ENCODE peak calls at places on chromosomes 5 and 9, in five cellular contexts. One of them, this sample, is unnamed.

GRCh38 chr5:39604491-39604890 is 179.7 kb upstream of the DAB2 start:
- DNase-seq in effector memory CD4-positive, alpha-beta T cell: no peak
- DNase-seq in stimulated activated CD4-positive, alpha-beta T cell treated with anti-CD3 and anti-CD28 coated beads, Interleukin-1b, Interleukin-23, amount 100 ng/mL, for 4 hours: no peak
- DNase-seq in NCI-H774: no peak
- DNase-seq in amygdala: no peak
- DNase-seq in this sample: no peak

GRCh38 chr9:89905628-89906338 is 301.0 kb downstream of the GADD45G start:
- DNase-seq in effector memory CD4-positive, alpha-beta T cell: no peak
- DNase-seq in stimulated activated CD4-positive, alpha-beta T cell treated with anti-CD3 and anti-CD28 coated beads, Interleukin-1b, Interleukin-23, amount 100 ng/mL, for 4 hours: no peak
- DNase-seq in NCI-H774: no peak
- DNase-seq in amygdala: no peak
- DNase-seq in this sample: no peak

GRCh38 chr5:169567079-169567478 is 16.5 kb upstream of the SPDL1 start:
- DNase-seq in effector memory CD4-positive, alpha-beta T cell: no peak
- DNase-seq in stimulated activated CD4-positive, alpha-beta T cell treated with anti-CD3 and anti-CD28 coated beads, Interleukin-1b, Interleukin-23, amount 100 ng/mL, for 4 hours: no peak
- DNase-seq in NCI-H774: no peak
- DNase-seq in amygdala: no peak
- DNase-seq in this sample: no peak

GRCh38 chr9:137370865-137371520 is 52.0 kb downstream of the EXD3 start:
- DNase-seq in effector memory CD4-positive, alpha-beta T cell: no peak
- DNase-seq in stimulated activated CD4-positive, alpha-beta T cell treated with anti-CD3 and anti-CD28 coated beads, Interleukin-1b, Interleukin-23, amount 100 ng/mL, for 4 hours: no peak
- DNase-seq in NCI-H774: no peak
- DNase-seq in amygdala: peak
- DNase-seq in this sample: no peak

GRCh38 chr9:120538339-120538738 is 41.6 kb downstream of the CDK5RAP2 start:
- DNase-seq in effector memory CD4-positive, alpha-beta T cell: no peak
- DNase-seq in stimulated activated CD4-positive, alpha-beta T cell treated with anti-CD3 and anti-CD28 coated beads, Interleukin-1b, Interleukin-23, amount 100 ng/mL, for 4 hours: no peak
- DNase-seq in NCI-H774: no peak
- DNase-seq in amygdala: no peak
- DNase-seq in this sample: no peak

GRCh38 chr5:133994990-133995333 is 9.8 kb downstream of the VDAC1 start:
- DNase-seq in effector memory CD4-positive, alpha-beta T cell: no peak
- DNase-seq in stimulated activated CD4-positive, alpha-beta T cell treated with anti-CD3 and anti-CD28 coated beads, Interleukin-1b, Interleukin-23, amount 100 ng/mL, for 4 hours: no peak
- DNase-seq in NCI-H774: no peak
- DNase-seq in amygdala: no peak
- DNase-seq in this sample: no peak

GRCh38 chr9:86500031-86500430 is 145.8 kb upstream of the TUT7 start:
- DNase-seq in effector memory CD4-positive, alpha-beta T cell: no peak
- DNase-seq in stimulated activated CD4-positive, alpha-beta T cell treated with anti-CD3 and anti-CD28 coated beads, Interleukin-1b, Interleukin-23, amount 100 ng/mL, for 4 hours: no peak
- DNase-seq in NCI-H774: no peak
- DNase-seq in amygdala: no peak
- DNase-seq in this sample: no peak

GRCh38 chr9:12818431-12819000 is 43.7 kb downstream of the LURAP1L start:
- DNase-seq in effector memory CD4-positive, alpha-beta T cell: no peak
- DNase-seq in stimulated activated CD4-positive, alpha-beta T cell treated with anti-CD3 and anti-CD28 coated beads, Interleukin-1b, Interleukin-23, amount 100 ng/mL, for 4 hours: no peak
- DNase-seq in NCI-H774: no peak
- DNase-seq in amygdala: no peak
- DNase-seq in this sample: no peak

GRCh38 chr9:20606637-20607036 is 15.7 kb downstream of the MLLT3 start:
- DNase-seq in effector memory CD4-positive, alpha-beta T cell: no peak
- DNase-seq in stimulated activated CD4-positive, alpha-beta T cell treated with anti-CD3 and anti-CD28 coated beads, Interleukin-1b, Interleukin-23, amount 100 ng/mL, for 4 hours: no peak
- DNase-seq in NCI-H774: no peak
- DNase-seq in amygdala: no peak
- DNase-seq in this sample: no peak

GRCh38 chr9:6873862-6874261 is 116.1 kb downstream of the KDM4C start:
- DNase-seq in effector memory CD4-positive, alpha-beta T cell: no peak
- DNase-seq in stimulated activated CD4-positive, alpha-beta T cell treated with anti-CD3 and anti-CD28 coated beads, Interleukin-1b, Interleukin-23, amount 100 ng/mL, for 4 hours: no peak
- DNase-seq in NCI-H774: no peak
- DNase-seq in amygdala: no peak
- DNase-seq in this sample: no peak

GRCh38 chr9:4334439-4334838 is 34.6 kb upstream of the GLIS3 start:
- DNase-seq in effector memory CD4-positive, alpha-beta T cell: no peak
- DNase-seq in stimulated activated CD4-positive, alpha-beta T cell treated with anti-CD3 and anti-CD28 coated beads, Interleukin-1b, Interleukin-23, amount 100 ng/mL, for 4 hours: no peak
- DNase-seq in NCI-H774: peak
- DNase-seq in amygdala: no peak
- DNase-seq in this sample: peak

GRCh38 chr9:101400120-101400519 is 1.5 kb downstream of the ZNF189 start:
- DNase-seq in effector memory CD4-positive, alpha-beta T cell: no peak
- DNase-seq in stimulated activated CD4-positive, alpha-beta T cell treated with anti-CD3 and anti-CD28 coated beads, Interleukin-1b, Interleukin-23, amount 100 ng/mL, for 4 hours: no peak
- DNase-seq in NCI-H774: no peak
- DNase-seq in amygdala: no peak
- DNase-seq in this sample: peak

GRCh38 chr9:114804504-114804903 is 1.3 kb downstream of the TNFSF15 start:
- DNase-seq in effector memory CD4-positive, alpha-beta T cell: no peak
- DNase-seq in stimulated activated CD4-positive, alpha-beta T cell treated with anti-CD3 and anti-CD28 coated beads, Interleukin-1b, Interleukin-23, amount 100 ng/mL, for 4 hours: no peak
- DNase-seq in NCI-H774: no peak
- DNase-seq in amygdala: no peak
- DNase-seq in this sample: no peak

GRCh38 chr5:776862-777711 is 7.4 kb downstream of the ZDHHC11B start:
- DNase-seq in effector memory CD4-positive, alpha-beta T cell: no peak
- DNase-seq in stimulated activated CD4-positive, alpha-beta T cell treated with anti-CD3 and anti-CD28 coated beads, Interleukin-1b, Interleukin-23, amount 100 ng/mL, for 4 hours: no peak
- DNase-seq in NCI-H774: no peak
- DNase-seq in amygdala: no peak
- DNase-seq in this sample: no peak

GRCh38 chr9:87088621-87089020 is 141.3 kb upstream of the GAS1 start:
- DNase-seq in effector memory CD4-positive, alpha-beta T cell: no peak
- DNase-seq in stimulated activated CD4-positive, alpha-beta T cell treated with anti-CD3 and anti-CD28 coated beads, Interleukin-1b, Interleukin-23, amount 100 ng/mL, for 4 hours: no peak
- DNase-seq in NCI-H774: no peak
- DNase-seq in amygdala: no peak
- DNase-seq in this sample: no peak

GRCh38 chr5:179344301-179345178 is 721 bp downstream of the ADAMTS2 start:
- DNase-seq in effector memory CD4-positive, alpha-beta T cell: no peak
- DNase-seq in stimulated activated CD4-positive, alpha-beta T cell treated with anti-CD3 and anti-CD28 coated beads, Interleukin-1b, Interleukin-23, amount 100 ng/mL, for 4 hours: no peak
- DNase-seq in NCI-H774: no peak
- DNase-seq in amygdala: no peak
- DNase-seq in this sample: no peak

GRCh38 chr5:167254150-167254549 is 1037.3 kb upstream of the WWC1 start:
- DNase-seq in effector memory CD4-positive, alpha-beta T cell: no peak
- DNase-seq in stimulated activated CD4-positive, alpha-beta T cell treated with anti-CD3 and anti-CD28 coated beads, Interleukin-1b, Interleukin-23, amount 100 ng/mL, for 4 hours: no peak
- DNase-seq in NCI-H774: no peak
- DNase-seq in amygdala: no peak
- DNase-seq in this sample: no peak

GRCh38 chr5:115584501-115584900 is 17.8 kb downstream of the TICAM2 start:
- DNase-seq in effector memory CD4-positive, alpha-beta T cell: no peak
- DNase-seq in stimulated activated CD4-positive, alpha-beta T cell treated with anti-CD3 and anti-CD28 coated beads, Interleukin-1b, Interleukin-23, amount 100 ng/mL, for 4 hours: no peak
- DNase-seq in NCI-H774: no peak
- DNase-seq in amygdala: no peak
- DNase-seq in this sample: no peak

GRCh38 chr9:132465131-132465635 is 55.2 kb downstream of the CFAP77 start:
- DNase-seq in effector memory CD4-positive, alpha-beta T cell: no peak
- DNase-seq in stimulated activated CD4-positive, alpha-beta T cell treated with anti-CD3 and anti-CD28 coated beads, Interleukin-1b, Interleukin-23, amount 100 ng/mL, for 4 hours: no peak
- DNase-seq in NCI-H774: no peak
- DNase-seq in amygdala: no peak
- DNase-seq in this sample: no peak

GRCh38 chr9:95725045-95725444 is 150.4 kb upstream of the ERCC6L2 start:
- DNase-seq in effector memory CD4-positive, alpha-beta T cell: no peak
- DNase-seq in stimulated activated CD4-positive, alpha-beta T cell treated with anti-CD3 and anti-CD28 coated beads, Interleukin-1b, Interleukin-23, amount 100 ng/mL, for 4 hours: no peak
- DNase-seq in NCI-H774: no peak
- DNase-seq in amygdala: no peak
- DNase-seq in this sample: no peak

GRCh38 chr9:107176701-107177100 is 106.4 kb upstream of the RAD23B start:
- DNase-seq in effector memory CD4-positive, alpha-beta T cell: no peak
- DNase-seq in stimulated activated CD4-positive, alpha-beta T cell treated with anti-CD3 and anti-CD28 coated beads, Interleukin-1b, Interleukin-23, amount 100 ng/mL, for 4 hours: no peak
- DNase-seq in NCI-H774: no peak
- DNase-seq in amygdala: no peak
- DNase-seq in this sample: no peak

GRCh38 chr9:135989722-135990467 is 28.7 kb upstream of the UBAC1 start:
- DNase-seq in effector memory CD4-positive, alpha-beta T cell: no peak
- DNase-seq in stimulated activated CD4-positive, alpha-beta T cell treated with anti-CD3 and anti-CD28 coated beads, Interleukin-1b, Interleukin-23, amount 100 ng/mL, for 4 hours: peak
- DNase-seq in NCI-H774: peak
- DNase-seq in amygdala: no peak
- DNase-seq in this sample: peak

This sample was measured in occipital lobe.